ENCODE peak calls at places on chromosomes 1 and 21, in five cellular contexts. K, J, E, F and C are unnamed samples.

GRCh38 chr1:147076442-147076841 is 95.8 kb downstream of the PRKAB2 start:
- DNase-seq in K (no peak), J (no peak), E (no peak), F (no peak), C (no peak)

GRCh38 chr21:28442624-28443023 is 550.1 kb downstream of the LTN1 start:
- DNase-seq in K (no peak), J (no peak), E (no peak), F (no peak), C (no peak)

GRCh38 chr1:182441719-182442118 is 8.2 kb upstream of the RGSL1 start:
- DNase-seq in K (no peak), J (no peak), E (no peak), F (no peak), C (no peak)

GRCh38 chr1:2530501-2531361 is 668 bp upstream of the HES5 start:
- DNase-seq in K (no peak), J (no peak), E (peak; percentile 82), F (no peak), C (no peak)

GRCh38 chr1:111656093-111657017 is 36.8 kb downstream of the RAP1A start:
- DNase-seq in K (no peak), J (no peak), E (peak; percentile 41), F (peak; percentile 15), C (peak; percentile 1)

GRCh38 chr1:20484526-20485462 is 1.2 kb downstream of the CAMK2N1 start:
- DNase-seq in K (no peak), J (no peak), E (no peak), F (no peak), C (no peak)

GRCh38 chr21:45011911-45012660 is 62.3 kb upstream of the ADARB1 start:
- DNase-seq in K (no peak), J (no peak), E (no peak), F (no peak), C (no peak)

GRCh38 chr1:229130028-229130668 is 140.8 kb upstream of the RAB4A start:
- DNase-seq in K (no peak), J (no peak), E (no peak), F (no peak), C (no peak)

GRCh38 chr1:163820190-163820589 is 498.4 kb downstream of the NUF2 start:
- DNase-seq in K (no peak), J (no peak), E (no peak), F (no peak), C (peak; percentile 13)